ENCODE peak calls at places on chromosomes 11 and 22, in four cellular contexts. T is ovary, O is HepG2, Q is A549. S is an unnamed sample. For H3K4me1, the result is how much of the 10 kb centered on the place peaks cover.

GRCh38 chr11:130220311-130221030 is 60.9 kb downstream of the ST14 start:
- DNase-seq in Q (no peak), O (peak), T (no peak), S (no peak)

GRCh38 chr11:5600374-5600851 is 4.0 kb downstream of the TRIM6 start:
- DNase-seq in T (peak), O (peak), Q (peak), S (no peak)

GRCh38 chr22:19631899-19632670 is 82.2 kb upstream of the SEPTIN5 start:
- DNase-seq in O (peak), Q (peak), T (no peak), S (no peak)

GRCh38 chr11:85699957-85700741 is 14.2 kb upstream of the CCDC89 start:
- DNase-seq in T (no peak), O (no peak), Q (no peak), S (no peak)

GRCh38 chr11:13958596-13958995 is 3.9 kb upstream of the SPON1 start:
- DNase-seq in O (no peak), Q (no peak), T (no peak), S (no peak)

GRCh38 chr11:33687733-33688479 is 12.7 kb downstream of the C11orf91 start:
- DNase-seq in Q (peak), O (peak), T (peak), S (no peak)

GRCh38 chr11:6925636-6926207 is 504 bp upstream of the ZNF215 start:
- DNase-seq in O (no peak), T (no peak), Q (no peak), S (no peak)

GRCh38 chr11:37804666-37805065 is 1206.6 kb upstream of the RAG2 start:
- DNase-seq in T (no peak), O (no peak), Q (no peak), S (no peak)

GRCh38 chr11:77149716-77150392 is 21.8 kb downstream of the MYO7A start:
- DNase-seq in T (no peak), O (no peak), Q (no peak), S (no peak)

GRCh38 chr11:8138526-8138925 is 30.3 kb downstream of the RIC3 start:
- DNase-seq in Q (no peak), T (no peak), O (no peak), S (no peak)

GRCh38 chr11:109971184-109971523 is 122.0 kb upstream of the ZC3H12C start:
- DNase-seq in Q (no peak), O (no peak), T (no peak), S (no peak)

GRCh38 chr22:43945632-43946390 is 9.4 kb upstream of the SAMM50 start:
- DNase-seq in Q (peak), O (peak), T (no peak), S (no peak)

GRCh38 chr22:38859581-38860290 is 12.3 kb downstream of the CBX6 start:
- DNase-seq in O (no peak), T (no peak), Q (no peak), S (no peak)

GRCh38 chr22:23151827-23152226 is 6.5 kb downstream of the RAB36 start:
- DNase-seq in O (no peak), T (no peak), Q (no peak), S (no peak)

GRCh38 chr11:128184981-128185380 is 402.4 kb downstream of the ETS1 start:
- DNase-seq in Q (no peak), O (no peak), T (no peak), S (no peak)

GRCh38 chr22:46788426-46789168 is 26.1 kb downstream of the TBC1D22A start:
- DNase-seq in Q (no peak), T (no peak), O (no peak), S (no peak)

GRCh38 chr11:34977039-34977906 is 60.9 kb downstream of the PDHX start:
- DNase-seq in Q (peak), T (no peak), O (no peak), S (no peak)

GRCh38 chr11:111157571-111157970 is 88.0 kb upstream of the POU2AF2 start:
- DNase-seq in Q (no peak), O (no peak), T (no peak), S (no peak)

DNA sequence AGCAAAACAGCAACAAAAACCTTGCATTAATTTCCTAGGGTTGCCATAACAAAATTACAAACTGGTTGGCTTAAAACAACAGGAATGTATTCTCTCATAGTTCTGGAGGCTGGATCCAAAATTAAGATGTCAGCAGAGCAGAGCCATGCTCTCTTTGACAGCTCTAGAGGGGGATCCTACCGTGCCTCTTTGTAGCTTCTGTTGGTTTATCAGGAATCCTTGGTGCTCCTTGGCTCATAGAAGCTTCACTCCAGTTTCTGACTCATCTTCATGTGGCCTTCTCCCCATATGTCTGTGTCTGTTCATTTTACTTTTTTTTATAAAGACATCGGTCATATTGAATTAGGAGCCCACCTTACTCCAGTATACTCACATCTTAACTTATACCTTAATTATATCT is 90.5 kb upstream of the POU2AF2 start:
- DNase-seq in O (no peak), T (no peak), Q (no peak), S (no peak)
- TF ChIP-seq POLR2A in O (no peak), T (no peak), Q (no peak), S (no peak)

DNA sequence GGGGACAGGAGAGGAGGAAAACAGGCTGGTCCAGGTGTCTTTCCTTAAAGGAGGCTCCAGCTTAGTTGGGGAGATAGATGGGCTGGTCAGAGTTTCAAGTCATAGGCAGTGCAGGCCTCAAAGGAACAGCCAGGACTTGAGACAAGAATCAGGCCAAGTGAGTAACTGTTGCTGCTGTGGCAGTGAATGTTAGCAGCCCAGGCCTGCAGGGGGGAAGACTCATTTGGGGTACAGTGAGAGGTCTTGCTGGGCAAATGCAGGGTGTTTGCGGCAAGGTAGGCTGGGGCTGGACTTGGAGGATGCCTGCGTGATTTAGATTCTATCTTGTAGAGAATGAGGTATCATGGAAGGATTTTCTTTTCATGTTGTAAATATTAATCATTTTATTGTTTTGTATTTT is 24.1 kb downstream of the PTPRJ start:
- DNase-seq in T (no peak), O (no peak), Q (no peak), S (no peak)
- H3K4me1 ChIP-seq in T (under half), O (under half), Q (half or more), S (under half)

GRCh38 chr22:39949964-39950737 is 10.0 kb upstream of the TMA7B start:
- DNase-seq in O (no peak), T (no peak), Q (no peak), S (no peak)

GRCh38 chr22:39943366-39943765 is 16.8 kb upstream of the TMA7B start:
- DNase-seq in T (no peak), O (no peak), Q (no peak), S (no peak)

GRCh38 chr22:39943941-39944624 is 16.1 kb upstream of the TMA7B start:
- DNase-seq in T (no peak), O (no peak), Q (no peak), S (no peak)

GRCh38 chr22:39947488-39948216 is 12.5 kb upstream of the TMA7B start:
- DNase-seq in Q (no peak), O (no peak), T (no peak), S (no peak)

GRCh38 chr22:39946571-39947407 is 13.4 kb upstream of the TMA7B start:
- DNase-seq in Q (no peak), T (no peak), O (no peak), S (no peak)
- TF ChIP-seq EP300 in Q (no peak), T (no peak), O (no peak), S (no peak)

GRCh38 chr11:62669420-62670161 is 1.9 kb upstream of the UQCC3 start:
- DNase-seq in Q (no peak), T (no peak), O (peak), S (no peak)

GRCh38 chr11:62667460-62667859 is 2.3 kb downstream of the CSKMT start:
- DNase-seq in T (no peak), Q (no peak), O (no peak), S (no peak)

GRCh38 chr11:62671272-62671603 is 235 bp upstream of the UQCC3 start:
- DNase-seq in O (no peak), T (no peak), Q (no peak), S (no peak)

GRCh38 chr11:62676698-62677097 is 2.2 kb downstream of the UBXN1 start:
- DNase-seq in O (no peak), T (no peak), Q (no peak), S (no peak)

GRCh38 chr11:62671604-62672528 is at the start of the genes LBHD1 and UQCC3:
- DNase-seq in Q (peak), T (peak), O (peak), S (peak)
- TF ChIP-seq POLR2A in Q (peak), T (peak), O (peak), S (no peak)

GRCh38 chr11:75566763-75567279 is 4.8 kb downstream of the SERPINH1 start:
- DNase-seq in T (no peak), Q (no peak), O (no peak), S (no peak)

GRCh38 chr11:75565221-75565814 is 3.3 kb downstream of the SERPINH1 start:
- DNase-seq in O (peak), Q (no peak), T (peak), S (no peak)

GRCh38 chr11:75563978-75564552 is 2.0 kb downstream of the SERPINH1 start:
- DNase-seq in T (peak), Q (no peak), O (peak), S (peak)

GRCh38 chr11:75567971-75568370 is 5.9 kb downstream of the SERPINH1 start:
- DNase-seq in O (no peak), Q (no peak), T (no peak), S (no peak)

DNA sequence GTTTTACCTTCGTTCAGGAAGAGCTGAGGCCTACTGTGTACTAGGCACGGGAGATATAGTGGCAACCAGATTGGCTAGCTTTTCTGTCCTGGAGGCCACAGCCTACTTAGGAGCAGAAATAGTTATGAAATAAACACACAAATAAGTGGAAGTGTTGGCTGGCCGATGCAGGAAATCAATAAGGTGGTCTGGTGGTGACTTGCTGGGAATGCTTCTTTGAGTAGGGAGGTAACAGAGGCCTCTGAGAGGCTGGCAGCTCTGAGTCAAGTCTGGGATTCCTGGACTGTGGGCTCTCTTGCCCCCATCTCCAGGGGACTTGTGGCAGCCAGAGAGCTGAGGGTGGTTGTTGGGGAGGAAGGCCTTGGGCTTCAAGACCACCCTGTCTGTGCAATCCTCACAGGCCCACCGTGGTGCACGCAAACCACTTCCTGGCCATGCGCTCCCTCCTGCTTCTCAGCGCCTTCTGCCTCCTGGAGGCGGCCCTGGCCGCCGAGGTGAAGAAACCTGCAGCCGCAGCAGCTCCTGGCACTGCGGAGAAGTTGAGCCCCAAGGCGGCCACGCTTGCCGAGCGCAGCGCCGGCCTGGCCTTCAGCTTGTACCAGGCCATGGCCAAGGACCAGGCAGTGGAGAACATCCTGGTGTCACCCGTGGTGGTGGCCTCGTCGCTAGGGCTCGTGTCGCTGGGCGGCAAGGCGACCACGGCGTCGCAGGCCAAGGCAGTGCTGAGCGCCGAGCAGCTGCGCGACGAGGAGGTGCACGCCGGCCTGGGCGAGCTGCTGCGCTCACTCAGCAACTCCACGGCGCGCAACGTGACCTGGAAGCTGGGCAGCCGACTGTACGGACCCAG is 4.1 kb downstream of the SERPINH1 start:
- DNase-seq in Q (no peak), O (no peak), T (peak), S (no peak)
- H3K4me1 ChIP-seq in Q (under half), O (under half), T (under half), S (half or more)

GRCh38 chr11:121866822-121867221 is 249.2 kb downstream of the BLID start:
- DNase-seq in T (no peak), O (no peak), Q (no peak), S (no peak)

GRCh38 chr11:121869478-121869877 is 246.5 kb downstream of the BLID start:
- DNase-seq in Q (no peak), T (no peak), O (no peak), S (no peak)

GRCh38 chr11:121873770-121874169 is 242.2 kb downstream of the BLID start:
- DNase-seq in T (no peak), Q (no peak), O (no peak), S (no peak)

GRCh38 chr11:121864660-121865059 is 251.4 kb downstream of the BLID start:
- DNase-seq in Q (no peak), T (no peak), O (peak), S (no peak)

GRCh38 chr11:121870202-121871045 is 245.6 kb downstream of the BLID start:
- DNase-seq in T (no peak), O (peak), Q (no peak), S (no peak)
- TF ChIP-seq EP300 in T (no peak), O (no peak), Q (no peak), S (no peak)

DNA sequence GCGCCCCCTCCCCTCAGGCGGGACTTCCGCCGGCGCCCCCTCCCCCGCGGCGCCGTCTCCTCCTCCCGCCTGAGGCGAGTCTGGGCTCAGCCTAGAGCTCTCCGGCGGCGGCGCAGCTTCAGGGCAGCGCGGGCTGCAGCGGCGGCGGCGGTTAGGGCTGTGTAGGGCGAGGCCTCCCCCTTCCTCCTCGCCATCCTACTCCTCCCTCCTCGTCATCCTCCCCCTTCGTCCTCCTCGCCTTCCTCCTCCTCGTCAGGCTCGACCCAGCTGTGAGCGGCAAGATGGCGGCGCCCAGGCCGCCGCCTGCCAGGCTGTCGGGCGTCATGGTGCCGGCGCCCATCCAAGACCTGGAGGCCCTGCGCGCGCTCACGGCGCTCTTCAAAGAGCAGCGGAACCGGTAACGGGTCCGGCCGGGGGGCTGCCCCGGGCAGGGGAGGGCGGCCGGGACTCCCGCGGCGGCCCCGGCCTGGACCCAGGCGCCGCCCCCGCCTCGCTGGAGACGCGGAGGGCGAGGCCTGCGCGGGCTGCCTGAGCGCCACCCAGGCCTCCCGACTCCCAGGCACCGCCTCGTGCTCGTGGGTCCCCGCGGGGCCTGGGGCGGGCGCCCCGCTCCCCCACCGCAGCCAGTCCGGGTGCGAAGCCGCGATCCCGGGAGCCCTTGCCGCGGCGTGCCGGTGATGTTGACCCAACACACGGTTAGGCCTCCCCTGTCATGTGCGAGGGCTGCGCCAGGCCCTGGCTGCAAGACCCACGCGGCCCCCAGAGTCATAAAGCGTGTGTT is at the start of gene ATXN10:
- DNase-seq in T (peak), Q (peak), O (peak), S (no peak)
- TF ChIP-seq POLR2A in T (peak), Q (peak), O (peak), S (peak)